ENCODE peak calls at places on chromosomes 2 and 18, in four cellular contexts. J is HFFc6, C is transverse colon, Q is hypothalamus. U is an unnamed sample.

GRCh38 chr2:56390644-56391043 is 206.9 kb downstream of the CCDC85A start:
- DNase-seq in J (no peak), C (no peak), Q (no peak), U (no peak)

GRCh38 chr2:105376010-105376409 is 22.8 kb downstream of the FHL2 start:
- DNase-seq in J (no peak), C (no peak), Q (no peak), U (no peak)

GRCh38 chr2:158772306-158773078 is 22.6 kb upstream of the DAPL1 start:
- DNase-seq in J (no peak), C (no peak), Q (peak; percentile 77), U (peak; percentile 64)

GRCh38 chr2:147008481-147008880 is 836.3 kb upstream of the ACVR2A start:
- DNase-seq in J (no peak), C (no peak), Q (no peak), U (no peak)

GRCh38 chr2:20930928-20931327 is 108.0 kb upstream of the LDAH start:
- DNase-seq in J (peak; percentile 41), C (no peak), Q (no peak), U (no peak)

GRCh38 chr2:12555012-12555645 is 161.6 kb upstream of the TRIB2 start:
- DNase-seq in J (peak; percentile 66), C (no peak), Q (no peak), U (no peak)

GRCh38 chr18:63236417-63236816 is 83.2 kb downstream of the BCL2 start:
- DNase-seq in J (no peak), C (no peak), Q (no peak), U (peak; percentile 32)

GRCh38 chr2:108573070-108573469 is 38.8 kb downstream of the LIMS1 start:
- DNase-seq in J (peak; percentile 66), C (no peak), Q (no peak), U (no peak)

GRCh38 chr2:200677721-200678532 is 92.1 kb downstream of the AOX1 start:
- DNase-seq in J (peak; percentile 17), C (no peak), Q (no peak), U (no peak)

GRCh38 chr2:239711911-239712570 is 311.2 kb upstream of the HDAC4 start:
- DNase-seq in J (no peak), C (no peak), Q (no peak), U (no peak)

GRCh38 chr18:59358611-59359575 is at the start of gene LMAN1:
- DNase-seq in J (peak; percentile 86), C (peak; percentile 96), Q (peak; percentile 93), U (peak; percentile 90)

GRCh38 chr2:31736695-31737454 is 156.1 kb upstream of the SRD5A2 start:
- DNase-seq in J (no peak), C (no peak), Q (no peak), U (no peak)

GRCh38 chr2:101362316-101362715 is 25.0 kb downstream of the CREG2 start:
- DNase-seq in J (no peak), C (no peak), Q (no peak), U (no peak)

GRCh38 chr2:190343500-190344274 is at the start of gene INPP1:
- DNase-seq in J (peak; percentile 42), C (peak; percentile 74), Q (peak; percentile 49), U (no peak)

GRCh38 chr2:27606611-27607010 is 22.2 kb downstream of the CCDC121 start:
- DNase-seq in J (peak; percentile 80), C (no peak), Q (no peak), U (no peak)

GRCh38 chr2:61420986-61421546 is 49.8 kb downstream of the USP34 start:
- DNase-seq in J (no peak), C (no peak), Q (no peak), U (no peak)

GRCh38 chr18:61803393-61803792 is 89.4 kb downstream of the RNF152 start:
- DNase-seq in J (no peak), C (no peak), Q (no peak), U (no peak)

GRCh38 chr18:75244336-75244735 is 33.7 kb downstream of the TSHZ1 start:
- DNase-seq in J (no peak), C (no peak), Q (no peak), U (no peak)

GRCh38 chr2:233210843-233211600 is 40.5 kb upstream of the ATG16L1 start:
- DNase-seq in J (peak; percentile 89), C (peak; percentile 63), Q (no peak), U (no peak)

GRCh38 chr2:26740890-26741302 is 23.2 kb upstream of the SLC35F6 start:
- DNase-seq in J (peak; percentile 11), C (no peak), Q (no peak), U (no peak)

GRCh38 chr18:33128581-33128980 is 311.9 kb downstream of the CCDC178 start:
- DNase-seq in J (no peak), C (no peak), Q (no peak), U (no peak)